ENCODE peak calls at places on chromosomes 16 and 17, in ten cellular contexts. I is IMR-90; H is naive thymus-derived CD4-positive, alpha-beta T cell; O is SJSA1; Y is CD4-positive, CD25-positive, alpha-beta regulatory T cell; N is heart left ventricle; G is uterus; A is osteoblast; S is GM23248; E is CD4-positive, alpha-beta memory T cell. X is an unnamed sample.

GRCh38 chr17:33451221-33451620 is 158.1 kb upstream of the ASIC2 start:
- DNase-seq in Y (no peak), S (no peak), E (no peak), N (no peak), A (no peak), O (peak; percentile 42), I (no peak), H (no peak), G (no peak), X (no peak)

GRCh38 chr17:19558946-19559345 is 25.3 kb downstream of the SLC47A1 start:
- DNase-seq in G (no peak), O (no peak), H (no peak), E (no peak), N (no peak), A (no peak), Y (no peak), S (no peak), I (no peak), X (no peak)

GRCh38 chr16:68529931-68530667 is 9.0 kb upstream of the ZFP90 start:
- DNase-seq in H (peak; percentile 84), O (peak; percentile 86), Y (peak; percentile 90), G (peak; percentile 89), A (peak; percentile 100), S (peak; percentile 93), E (peak; percentile 86), I (peak; percentile 75), N (peak; percentile 86), X (peak; percentile 90)

GRCh38 chr17:5373112-5373511 is 46.4 kb downstream of the NUP88 start:
- DNase-seq in S (no peak), H (no peak), I (no peak), N (no peak), E (no peak), O (no peak), A (no peak), Y (no peak), G (no peak), X (no peak)

GRCh38 chr17:65987988-65988387 is 203.9 kb downstream of the CEP112 start:
- DNase-seq in A (peak; percentile 11), E (no peak), O (peak; percentile 20), Y (no peak), I (peak; percentile 48), H (no peak), N (no peak), S (peak; percentile 45), G (no peak), X (no peak)

GRCh38 chr16:4339909-4340308 is 11.2 kb downstream of the PAM16 start:
- DNase-seq in S (no peak), E (no peak), Y (no peak), N (no peak), A (peak; percentile 86), I (peak; percentile 52), O (no peak), H (no peak), G (peak; percentile 61), X (no peak)

GRCh38 chr17:14622622-14623101 is 321.8 kb downstream of the HS3ST3B1 start:
- DNase-seq in G (no peak), O (no peak), S (no peak), E (no peak), Y (no peak), H (no peak), I (no peak), N (no peak), A (no peak), X (no peak)

GRCh38 chr17:48307222-48307621 is 122.8 kb downstream of the SKAP1 start:
- DNase-seq in A (no peak), N (no peak), E (no peak), S (no peak), G (no peak), H (no peak), I (no peak), Y (no peak), O (no peak), X (no peak)

GRCh38 chr16:24170407-24170806 is 85.7 kb upstream of the CACNG3 start:
- DNase-seq in Y (no peak), O (no peak), N (no peak), E (no peak), H (no peak), G (no peak), A (no peak), I (no peak), S (no peak), X (no peak)

GRCh38 chr17:81601525-81602120 is 35.3 kb downstream of the NPLOC4 start:
- DNase-seq in E (peak; percentile 60), I (peak; percentile 78), A (peak; percentile 85), S (peak; percentile 79), H (peak; percentile 30), G (no peak), Y (peak; percentile 68), O (peak; percentile 74), N (no peak), X (no peak)

GRCh38 chr17:56755310-56755709 is 78.4 kb downstream of the C17orf67 start:
- DNase-seq in O (no peak), H (no peak), Y (no peak), S (no peak), G (no peak), I (no peak), E (no peak), A (no peak), N (no peak), X (no peak)

GRCh38 chr17:73011016-73011486 is 81.4 kb downstream of the SLC39A11 start:
- DNase-seq in I (no peak), H (no peak), E (no peak), A (no peak), G (no peak), N (no peak), S (no peak), Y (no peak), O (no peak), X (no peak)

GRCh38 chr17:83127431-83128160 is 48.2 kb downstream of the METRNL start:
- DNase-seq in I (no peak), E (no peak), O (no peak), N (no peak), H (no peak), G (no peak), A (peak; percentile 48), S (no peak), Y (no peak), X (peak; percentile 34)

GRCh38 chr16:72763927-72764628 is 283.9 kb downstream of the ZFHX3 start:
- DNase-seq in O (no peak), E (no peak), N (no peak), Y (no peak), I (no peak), G (no peak), H (no peak), S (no peak), A (no peak), X (no peak)

GRCh38 chr17:19311016-19311415 is 51.5 kb downstream of the B9D1 start:
- DNase-seq in I (no peak), G (no peak), E (no peak), Y (no peak), O (no peak), A (no peak), S (no peak), H (no peak), N (no peak), X (no peak)

GRCh38 chr17:43905400-43905984 is 1.8 kb downstream of the MPP2 start:
- DNase-seq in O (no peak), N (no peak), G (no peak), Y (no peak), S (no peak), E (no peak), H (no peak), I (no peak), A (no peak), X (no peak)
- H3K27ac ChIP-seq in O (no peak overlapping the region), N (no peak overlapping the region), G (peak overlapping the region; percentile 91), Y (no peak overlapping the region), S (no peak overlapping the region), E (no peak overlapping the region), H (no peak overlapping the region), I (no peak overlapping the region), A (no peak overlapping the region), X (no peak overlapping the region)

GRCh38 chr16:46918905-46919792 is 35.0 kb downstream of the GPT2 start:
- DNase-seq in H (no peak), A (peak; percentile 65), N (no peak), S (no peak), E (no peak), Y (no peak), G (no peak), O (no peak), I (no peak), X (no peak)
- H3K27ac ChIP-seq in H (no peak overlapping the region), A (no peak overlapping the region), N (no peak overlapping the region), S (no peak overlapping the region), E (no peak overlapping the region), Y (no peak overlapping the region), G (no peak overlapping the region), O (no peak overlapping the region), I (no peak overlapping the region), X (peak overlapping the region; percentile 30)

GRCh38 chr17:80219777-80220708 is at the start of the genes SGSH and SLC26A11:
- DNase-seq in A (peak; percentile 100), N (peak; percentile 86), O (peak; percentile 66), Y (peak; percentile 44), G (peak; percentile 77), E (peak; percentile 40), I (peak; percentile 45), H (peak; percentile 73), S (peak; percentile 90), X (peak; percentile 90)
- H3K27ac ChIP-seq in A (peak within 1 kb of the TSS; percentile 75), N (peak within 1 kb of the TSS; percentile 92), O (peak within 1 kb of the TSS; percentile 51), Y (peak within 1 kb of the TSS; percentile 87), G (peak within 1 kb of the TSS; percentile 86), E (peak within 1 kb of the TSS; percentile 96), I (peak within 1 kb of the TSS; percentile 67), H (peak within 1 kb of the TSS; percentile 93), S (peak within 1 kb of the TSS; percentile 49), X (peak within 1 kb of the TSS; percentile 89)

DNA sequence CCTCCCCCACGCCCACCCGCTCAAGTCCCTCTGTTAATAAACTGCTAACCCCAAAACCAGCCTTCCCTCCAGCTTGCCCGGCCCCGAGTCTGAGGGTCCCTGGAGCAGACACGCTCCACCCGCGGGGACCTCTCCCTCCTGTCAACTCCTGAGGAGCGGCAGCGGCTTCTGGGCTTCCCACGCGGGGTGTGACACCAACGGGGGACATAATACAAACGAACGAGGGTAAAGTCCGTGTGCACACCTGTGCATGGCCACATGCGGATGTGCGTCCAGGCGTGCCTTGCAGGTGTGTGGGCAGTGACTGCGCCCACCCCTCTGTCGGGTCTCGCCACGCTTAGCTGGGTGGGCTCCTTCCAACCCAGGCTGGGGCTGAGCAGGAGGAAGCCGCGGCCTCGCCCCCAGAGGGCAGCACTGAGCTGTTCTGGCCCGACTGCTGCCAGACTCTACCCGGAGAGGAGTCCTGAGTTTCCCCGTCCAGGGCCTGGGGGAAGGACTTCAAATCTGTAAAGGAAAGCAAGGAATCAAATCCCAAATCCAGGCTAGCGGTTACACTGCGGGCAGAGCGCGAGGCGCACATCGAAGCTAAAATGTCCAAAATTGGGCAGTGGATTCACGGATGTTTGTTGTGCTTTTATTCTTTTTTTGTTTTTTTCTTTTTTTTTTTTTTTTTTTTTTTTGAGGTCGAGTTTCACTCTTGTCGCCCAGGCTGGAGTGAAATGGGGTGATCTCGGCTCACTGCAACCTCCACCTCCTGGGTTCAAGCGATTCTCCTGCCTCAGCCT is 24.2 kb upstream of the KRT17 start:
- DNase-seq in A (peak; percentile 98), G (peak; percentile 85), Y (peak; percentile 82), O (peak; percentile 84), H (peak; percentile 89), E (peak; percentile 82), N (peak; percentile 87), I (peak; percentile 77), S (peak; percentile 87), X (peak; percentile 93)
- H3K27ac ChIP-seq in A (peak overlapping the region; percentile 52), G (peak overlapping the region; percentile 69), Y (no peak overlapping the region), O (peak overlapping the region; percentile 26), H (peak overlapping the region; percentile 24), E (peak overlapping the region; percentile 49), N (no peak overlapping the region), I (peak overlapping the region; percentile 79), S (no peak overlapping the region), X (no peak overlapping the region)

X was measured in psoas muscle.